ENCODE peak calls at places on chromosomes 2 and 18, in eight cellular contexts. L, H, Y, V, D, X, U and K are unnamed samples.

GRCh38 chr2:150125708-150126107 is 361.8 kb downstream of the RND3 start:
- DNase-seq in L (no peak), H (no peak), Y (peak; percentile 76), V (no peak), D (no peak), X (no peak), U (no peak), K (no peak)

GRCh38 chr2:85355073-85355410 is 473 bp downstream of the ELMOD3 start:
- DNase-seq in L (no peak), H (no peak), Y (no peak), V (no peak), D (no peak), X (no peak), U (no peak), K (no peak)

GRCh38 chr2:219441451-219442205 is 7.0 kb downstream of the SPEG start:
- DNase-seq in L (peak; percentile 41), H (peak; percentile 19), Y (peak; percentile 58), V (peak; percentile 41), D (no peak), X (no peak), U (no peak), K (peak; percentile 72)

GRCh38 chr2:130827502-130828251 is 9.0 kb upstream of the ARHGEF4 start:
- DNase-seq in L (no peak), H (no peak), Y (peak; percentile 9), V (no peak), D (no peak), X (no peak), U (peak; percentile 59), K (no peak)

GRCh38 chr2:9994462-9994861 is 43.0 kb downstream of the GRHL1 start:
- DNase-seq in L (no peak), H (no peak), Y (no peak), V (no peak), D (peak; percentile 4), X (no peak), U (no peak), K (no peak)

GRCh38 chr18:58893388-58894099 is 28.9 kb downstream of the ZNF532 start:
- DNase-seq in L (no peak), H (no peak), Y (no peak), V (no peak), D (no peak), X (no peak), U (no peak), K (no peak)

GRCh38 chr2:106996136-106996769 is 110.3 kb upstream of the ST6GAL2 start:
- DNase-seq in L (no peak), H (no peak), Y (no peak), V (no peak), D (no peak), X (no peak), U (no peak), K (no peak)

GRCh38 chr2:5938566-5938896 is 246.3 kb downstream of the SOX11 start:
- DNase-seq in L (no peak), H (no peak), Y (no peak), V (no peak), D (no peak), X (peak; percentile 8), U (no peak), K (peak; percentile 41)

GRCh38 chr18:13611616-13612110 is 114.7 kb downstream of the FAM210A start:
- DNase-seq in L (no peak), H (peak; percentile 34), Y (peak; percentile 1), V (no peak), D (peak; percentile 57), X (no peak), U (no peak), K (no peak)

GRCh38 chr2:226683196-226683595 is 116.4 kb downstream of the IRS1 start:
- DNase-seq in L (no peak), H (no peak), Y (no peak), V (no peak), D (no peak), X (no peak), U (no peak), K (no peak)

GRCh38 chr2:231521-232185 is 32.2 kb downstream of the SH3YL1 start:
- DNase-seq in L (no peak), H (no peak), Y (no peak), V (no peak), D (no peak), X (peak; percentile 15), U (no peak), K (no peak)

GRCh38 chr18:26854292-26854881 is 11.1 kb downstream of the AQP4 start:
- DNase-seq in L (no peak), H (no peak), Y (no peak), V (no peak), D (no peak), X (no peak), U (no peak), K (no peak)

GRCh38 chr2:160909781-160910242 is 250.4 kb upstream of the TANK start:
- DNase-seq in L (no peak), H (no peak), Y (peak; percentile 52), V (no peak), D (no peak), X (no peak), U (no peak), K (no peak)

GRCh38 chr2:234682492-234683228 is 185.8 kb upstream of the ARL4C start:
- DNase-seq in L (no peak), H (no peak), Y (peak; percentile 53), V (no peak), D (no peak), X (peak; percentile 41), U (no peak), K (no peak)

GRCh38 chr2:46032996-46033395 is 264.2 kb upstream of the EPAS1 start:
- DNase-seq in L (no peak), H (no peak), Y (no peak), V (no peak), D (no peak), X (peak; percentile 70), U (no peak), K (no peak)

GRCh38 chr2:33365264-33365663 is 111.2 kb upstream of the RASGRP3 start:
- DNase-seq in L (no peak), H (no peak), Y (no peak), V (no peak), D (no peak), X (no peak), U (no peak), K (no peak)

GRCh38 chr2:33370886-33371285 is 105.6 kb upstream of the RASGRP3 start:
- DNase-seq in L (no peak), H (no peak), Y (no peak), V (no peak), D (no peak), X (no peak), U (no peak), K (no peak)

GRCh38 chr2:33371304-33372090 is 105.0 kb upstream of the RASGRP3 start:
- DNase-seq in L (no peak), H (no peak), Y (no peak), V (no peak), D (no peak), X (no peak), U (no peak), K (no peak)

GRCh38 chr2:33363599-33364300 is 112.7 kb upstream of the RASGRP3 start:
- DNase-seq in L (no peak), H (no peak), Y (peak; percentile 80), V (no peak), D (no peak), X (no peak), U (no peak), K (no peak)

DNA sequence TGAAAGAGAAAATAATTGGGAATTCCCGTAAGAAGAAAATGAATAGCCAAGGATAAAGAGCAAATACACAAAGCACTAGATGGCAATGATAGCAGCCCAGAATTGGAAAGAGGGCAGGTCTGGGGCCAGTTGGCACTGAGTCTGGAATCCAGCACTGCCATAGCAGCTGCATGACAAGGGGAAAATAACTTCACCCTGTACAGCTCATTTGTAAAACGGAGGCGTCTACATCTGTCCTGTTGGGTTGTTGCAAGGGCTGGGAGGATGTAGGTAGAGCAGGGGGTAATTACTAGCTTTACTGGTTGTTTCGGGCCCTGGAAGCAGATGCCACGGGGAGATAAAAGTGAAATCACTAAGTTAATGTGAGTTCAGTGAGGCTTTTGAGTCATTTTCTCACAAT is 110.0 kb upstream of the RASGRP3 start:
- DNase-seq in L (no peak), H (no peak), Y (no peak), V (no peak), D (peak; percentile 47), X (no peak), U (no peak), K (no peak)
- H3K36me3 ChIP-seq in L (no peaks in the 10 kb centered on the region), H (no peaks in the 10 kb centered on the region), Y (no peaks in the 10 kb centered on the region), V (no peaks in the 10 kb centered on the region), D (peaks cover 34% of the 10 kb centered on the region), X (no peaks in the 10 kb centered on the region), U (peaks cover 4% of the 10 kb centered on the region), K (no peaks in the 10 kb centered on the region)

DNA sequence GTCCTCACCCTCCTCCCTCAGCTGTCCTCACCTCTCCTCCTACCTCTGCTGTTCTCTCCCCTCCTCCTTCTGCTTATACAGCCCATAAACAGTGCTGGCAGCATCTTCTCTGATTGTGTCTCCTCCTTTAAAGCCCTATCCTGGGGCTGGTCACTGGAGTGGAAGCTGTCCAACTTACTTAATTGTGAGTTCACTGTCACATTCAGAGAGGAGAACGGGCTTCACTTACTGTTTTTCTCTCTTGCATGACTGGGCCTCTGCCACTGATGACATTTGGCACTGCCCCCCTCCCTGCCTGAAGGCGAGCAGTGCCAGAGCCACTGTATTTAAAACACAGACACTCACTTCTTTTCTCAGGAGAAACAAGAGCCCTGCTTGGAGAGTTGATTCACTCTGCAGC is 12.3 kb downstream of the GAD1 start:
- DNase-seq in L (no peak), H (no peak), Y (no peak), V (no peak), D (no peak), X (no peak), U (no peak), K (no peak)
- H3K36me3 ChIP-seq in L (no peaks in the 10 kb centered on the region), H (no peaks in the 10 kb centered on the region), Y (no peaks in the 10 kb centered on the region), V (no peaks in the 10 kb centered on the region), D (no peaks in the 10 kb centered on the region), X (no peaks in the 10 kb centered on the region), U (peaks cover 83% of the 10 kb centered on the region), K (no peaks in the 10 kb centered on the region)

GRCh38 chr2:222909276-222909675 is 48.4 kb downstream of the ACSL3 start:
- DNase-seq in L (no peak), H (no peak), Y (no peak), V (no peak), D (no peak), X (no peak), U (no peak), K (no peak)
- H3K36me3 ChIP-seq in L (peaks cover 6% of the 10 kb centered on the region), H (no peaks in the 10 kb centered on the region), Y (peaks cover 3% of the 10 kb centered on the region), V (peaks cover 4% of the 10 kb centered on the region), D (peaks cover 17% of the 10 kb centered on the region), X (peaks cover 25% of the 10 kb centered on the region), U (peaks cover 29% of the 10 kb centered on the region), K (peaks cover 1% of the 10 kb centered on the region)

GRCh38 chr18:10546557-10547300 is 20.9 kb downstream of the NAPG start:
- DNase-seq in L (no peak), H (no peak), Y (no peak), V (no peak), D (no peak), X (peak; percentile 46), U (no peak), K (no peak)
- H3K36me3 ChIP-seq in L (peaks cover 55% of the 10 kb centered on the region), H (peaks cover 13% of the 10 kb centered on the region), Y (peaks cover 35% of the 10 kb centered on the region), V (peaks cover 63% of the 10 kb centered on the region), D (peaks cover 70% of the 10 kb centered on the region), X (peaks cover 21% of the 10 kb centered on the region), U (peaks cover 62% of the 10 kb centered on the region), K (peaks cover 1% of the 10 kb centered on the region)

DNA sequence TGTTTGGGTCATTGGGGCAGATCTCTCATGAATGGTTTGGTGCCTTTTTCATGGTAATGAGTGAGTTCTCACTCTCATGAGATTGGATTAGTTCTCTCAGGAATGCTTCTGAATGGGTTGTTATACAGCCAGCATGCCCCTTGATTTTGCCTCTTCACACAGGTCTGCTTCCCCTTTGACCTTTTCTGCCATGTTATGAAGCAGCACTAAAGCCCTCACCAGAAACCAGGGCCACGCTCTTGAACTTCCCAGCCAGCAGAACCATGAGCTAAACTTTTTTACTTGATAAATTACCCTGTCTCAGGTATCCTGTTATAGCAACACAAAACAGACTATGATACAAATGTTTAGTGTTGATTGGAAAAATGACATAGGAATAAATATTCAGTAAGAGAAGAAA is 57.3 kb downstream of the ICA1L start:
- DNase-seq in L (no peak), H (no peak), Y (no peak), V (no peak), D (no peak), X (no peak), U (no peak), K (no peak)
- H3K36me3 ChIP-seq in L (no peaks in the 10 kb centered on the region), H (no peaks in the 10 kb centered on the region), Y (no peaks in the 10 kb centered on the region), V (no peaks in the 10 kb centered on the region), D (no peaks in the 10 kb centered on the region), X (no peaks in the 10 kb centered on the region), U (no peaks in the 10 kb centered on the region), K (no peaks in the 10 kb centered on the region)